ENCODE peak calls at places on chromosomes 12 and 14, in seven cellular contexts. S is KBM-7, M is neural crest cell, Z is DMS153, X is lung microvascular endothelial cell, V is NCI-H1694 treated with DMSO at 0.1 percent for 48 hours, R is WTC11. T is an unnamed sample.

GRCh38 chr14:39266589-39266870 is 32.8 kb downstream of the MIA2 start:
- DNase-seq in S (no peak), M (no peak), Z (no peak), X (peak; percentile 66), V (no peak), R (no peak), T (no peak)

GRCh38 chr14:21902561-21903199 is 229.1 kb upstream of the OR4E1 start:
- DNase-seq in S (peak; percentile 74), M (peak; percentile 32), Z (no peak), X (no peak), V (no peak), R (no peak), T (peak; percentile 66)

GRCh38 chr12:72230589-72230988 is 41.6 kb upstream of the TRHDE start:
- DNase-seq in S (no peak), M (no peak), Z (no peak), X (no peak), V (no peak), R (no peak), T (no peak)

GRCh38 chr14:70887207-70888150 is 19.8 kb upstream of the PCNX1 start:
- DNase-seq in S (no peak), M (no peak), Z (no peak), X (no peak), V (peak; percentile 18), R (no peak), T (no peak)

GRCh38 chr14:100115726-100116125 is 43.7 kb downstream of the DEGS2 start:
- DNase-seq in S (no peak), M (no peak), Z (no peak), X (no peak), V (no peak), R (no peak), T (no peak)

GRCh38 chr14:89507926-89508460 is 91.0 kb upstream of the FOXN3 start:
- DNase-seq in S (no peak), M (no peak), Z (no peak), X (no peak), V (no peak), R (no peak), T (no peak)

GRCh38 chr14:97426776-97427175 is 629.6 kb downstream of the VRK1 start:
- DNase-seq in S (no peak), M (no peak), Z (no peak), X (no peak), V (no peak), R (no peak), T (no peak)

GRCh38 chr12:51785906-51786305 is 62.6 kb downstream of the FIGNL2 start:
- DNase-seq in S (no peak), M (no peak), Z (no peak), X (no peak), V (no peak), R (no peak), T (no peak)

GRCh38 chr12:52262286-52262685 is 12.2 kb upstream of the KRT86 start:
- DNase-seq in S (no peak), M (no peak), Z (no peak), X (no peak), V (no peak), R (no peak), T (no peak)

GRCh38 chr14:74615735-74616134 is 3.7 kb upstream of the LTBP2 start:
- DNase-seq in S (no peak), M (no peak), Z (no peak), X (no peak), V (no peak), R (no peak), T (no peak)

GRCh38 chr14:72907327-72907826 is 13.5 kb upstream of the DPF3 start:
- DNase-seq in S (no peak), M (no peak), Z (no peak), X (no peak), V (no peak), R (no peak), T (no peak)

GRCh38 chr14:76829650-76830421 is 3.6 kb downstream of the LRRC74A start:
- DNase-seq in S (no peak), M (peak; percentile 45), Z (no peak), X (no peak), V (no peak), R (no peak), T (no peak)

GRCh38 chr12:77122236-77122635 is 56.9 kb upstream of the E2F7 start:
- DNase-seq in S (no peak), M (no peak), Z (no peak), X (peak; percentile 75), V (no peak), R (no peak), T (no peak)

GRCh38 chr12:107311682-107312081 is 218.3 kb upstream of the CRY1 start:
- DNase-seq in S (peak; percentile 67), M (no peak), Z (no peak), X (no peak), V (no peak), R (no peak), T (no peak)

GRCh38 chr14:80678436-80678835 is 263.1 kb downstream of the CEP128 start:
- DNase-seq in S (no peak), M (no peak), Z (no peak), X (no peak), V (no peak), R (no peak), T (no peak)

GRCh38 chr12:42761601-42762350 is 172.2 kb upstream of the PRICKLE1 start:
- DNase-seq in S (no peak), M (no peak), Z (no peak), X (no peak), V (no peak), R (no peak), T (no peak)

GRCh38 chr12:107236824-107237467 is 143.6 kb upstream of the CRY1 start:
- DNase-seq in S (no peak), M (no peak), Z (no peak), X (no peak), V (no peak), R (no peak), T (no peak)

GRCh38 chr14:68027276-68027675 is 207.7 kb downstream of the RAD51B start:
- DNase-seq in S (no peak), M (no peak), Z (no peak), X (no peak), V (no peak), R (no peak), T (no peak)

GRCh38 chr14:98198385-98198784 is 1073.6 kb downstream of the BCL11B start:
- DNase-seq in S (peak; percentile 9), M (no peak), Z (no peak), X (no peak), V (no peak), R (no peak), T (no peak)

GRCh38 chr12:115870527-115870926 is 407.0 kb downstream of the MED13L start:
- DNase-seq in S (no peak), M (no peak), Z (no peak), X (no peak), V (no peak), R (no peak), T (peak; percentile 64)

GRCh38 chr12:111238075-111238734 is 130.7 kb downstream of the PHETA1 start:
- DNase-seq in S (no peak), M (no peak), Z (no peak), X (no peak), V (no peak), R (no peak), T (no peak)

GRCh38 chr12:127191124-127191523 is 1075.8 kb upstream of the TMEM132C start:
- DNase-seq in S (no peak), M (no peak), Z (no peak), X (no peak), V (no peak), R (no peak), T (no peak)

GRCh38 chr12:3680919-3681594 is 71.9 kb downstream of the CRACR2A start:
- DNase-seq in S (no peak), M (no peak), Z (peak; percentile 77), X (peak; percentile 62), V (peak; percentile 33), R (no peak), T (no peak)